ENCODE peak calls at places on chromosomes 7 and 10, in five cellular contexts. One of them, this sample, is unnamed.

GRCh38 chr10:116866987-116867595 is 17.8 kb downstream of the ENO4 start:
- DNase-seq in iPS DF 19.7: no peak
- DNase-seq in SJCRH30: no peak
- DNase-seq in activated T-cell treated with anti-CD3 and anti-CD28 coated beads for 48 hours: no peak
- DNase-seq in stimulated activated CD4-positive, alpha-beta T cell treated with anti-CD3 and anti-CD28 coated beads, Interleukin-4, amount 100 ng/mL, for 48 hours: no peak
- DNase-seq in this sample: no peak

GRCh38 chr10:119055472-119055871 is 25.1 kb downstream of the EIF3A start:
- DNase-seq in iPS DF 19.7: no peak
- DNase-seq in SJCRH30: no peak
- DNase-seq in activated T-cell treated with anti-CD3 and anti-CD28 coated beads for 48 hours: no peak
- DNase-seq in stimulated activated CD4-positive, alpha-beta T cell treated with anti-CD3 and anti-CD28 coated beads, Interleukin-4, amount 100 ng/mL, for 48 hours: no peak
- DNase-seq in this sample: no peak

GRCh38 chr7:139108256-139109187 is 998 bp downstream of the ZC3HAV1 start:
- DNase-seq in iPS DF 19.7: no peak
- DNase-seq in SJCRH30: peak
- DNase-seq in activated T-cell treated with anti-CD3 and anti-CD28 coated beads for 48 hours: no peak
- DNase-seq in stimulated activated CD4-positive, alpha-beta T cell treated with anti-CD3 and anti-CD28 coated beads, Interleukin-4, amount 100 ng/mL, for 48 hours: no peak
- DNase-seq in this sample: peak

GRCh38 chr7:110698576-110698975 is 392.4 kb upstream of the LRRN3 start:
- DNase-seq in iPS DF 19.7: no peak
- DNase-seq in SJCRH30: no peak
- DNase-seq in activated T-cell treated with anti-CD3 and anti-CD28 coated beads for 48 hours: no peak
- DNase-seq in stimulated activated CD4-positive, alpha-beta T cell treated with anti-CD3 and anti-CD28 coated beads, Interleukin-4, amount 100 ng/mL, for 48 hours: no peak
- DNase-seq in this sample: no peak

GRCh38 chr10:16011548-16011947 is 151.2 kb upstream of the MINDY3 start:
- DNase-seq in iPS DF 19.7: no peak
- DNase-seq in SJCRH30: no peak
- DNase-seq in activated T-cell treated with anti-CD3 and anti-CD28 coated beads for 48 hours: no peak
- DNase-seq in stimulated activated CD4-positive, alpha-beta T cell treated with anti-CD3 and anti-CD28 coated beads, Interleukin-4, amount 100 ng/mL, for 48 hours: no peak
- DNase-seq in this sample: no peak

GRCh38 chr7:117273325-117274292 is 49.2 kb downstream of the WNT2 start:
- DNase-seq in iPS DF 19.7: no peak
- DNase-seq in SJCRH30: no peak
- DNase-seq in activated T-cell treated with anti-CD3 and anti-CD28 coated beads for 48 hours: no peak
- DNase-seq in stimulated activated CD4-positive, alpha-beta T cell treated with anti-CD3 and anti-CD28 coated beads, Interleukin-4, amount 100 ng/mL, for 48 hours: no peak
- DNase-seq in this sample: no peak

GRCh38 chr10:23343591-23344225 is 889 bp downstream of the C10orf67 start:
- DNase-seq in iPS DF 19.7: no peak
- DNase-seq in SJCRH30: no peak
- DNase-seq in activated T-cell treated with anti-CD3 and anti-CD28 coated beads for 48 hours: peak
- DNase-seq in stimulated activated CD4-positive, alpha-beta T cell treated with anti-CD3 and anti-CD28 coated beads, Interleukin-4, amount 100 ng/mL, for 48 hours: peak
- DNase-seq in this sample: no peak

GRCh38 chr10:97759157-97759980 is 12.4 kb downstream of the SFRP5 start:
- DNase-seq in iPS DF 19.7: no peak
- DNase-seq in SJCRH30: peak
- DNase-seq in activated T-cell treated with anti-CD3 and anti-CD28 coated beads for 48 hours: peak
- DNase-seq in stimulated activated CD4-positive, alpha-beta T cell treated with anti-CD3 and anti-CD28 coated beads, Interleukin-4, amount 100 ng/mL, for 48 hours: peak
- DNase-seq in this sample: peak

GRCh38 chr7:50658696-50659095 is 93.5 kb upstream of the DDC start:
- DNase-seq in iPS DF 19.7: no peak
- DNase-seq in SJCRH30: no peak
- DNase-seq in activated T-cell treated with anti-CD3 and anti-CD28 coated beads for 48 hours: no peak
- DNase-seq in stimulated activated CD4-positive, alpha-beta T cell treated with anti-CD3 and anti-CD28 coated beads, Interleukin-4, amount 100 ng/mL, for 48 hours: no peak
- DNase-seq in this sample: no peak

GRCh38 chr10:116237260-116237659 is 35.7 kb downstream of the GFRA1 start:
- DNase-seq in iPS DF 19.7: no peak
- DNase-seq in SJCRH30: no peak
- DNase-seq in activated T-cell treated with anti-CD3 and anti-CD28 coated beads for 48 hours: no peak
- DNase-seq in stimulated activated CD4-positive, alpha-beta T cell treated with anti-CD3 and anti-CD28 coated beads, Interleukin-4, amount 100 ng/mL, for 48 hours: no peak
- DNase-seq in this sample: no peak

GRCh38 chr10:70575874-70576802 is 26.4 kb downstream of the PRF1 start:
- DNase-seq in iPS DF 19.7: no peak
- DNase-seq in SJCRH30: peak
- DNase-seq in activated T-cell treated with anti-CD3 and anti-CD28 coated beads for 48 hours: no peak
- DNase-seq in stimulated activated CD4-positive, alpha-beta T cell treated with anti-CD3 and anti-CD28 coated beads, Interleukin-4, amount 100 ng/mL, for 48 hours: no peak
- DNase-seq in this sample: peak

GRCh38 chr7:159036916-159037605 is 107.6 kb downstream of the VIPR2 start:
- DNase-seq in iPS DF 19.7: no peak
- DNase-seq in SJCRH30: no peak
- DNase-seq in activated T-cell treated with anti-CD3 and anti-CD28 coated beads for 48 hours: no peak
- DNase-seq in stimulated activated CD4-positive, alpha-beta T cell treated with anti-CD3 and anti-CD28 coated beads, Interleukin-4, amount 100 ng/mL, for 48 hours: no peak
- DNase-seq in this sample: no peak

GRCh38 chr7:94510582-94511456 is 1.2 kb downstream of the CASD1 start:
- DNase-seq in iPS DF 19.7: no peak
- DNase-seq in SJCRH30: peak
- DNase-seq in activated T-cell treated with anti-CD3 and anti-CD28 coated beads for 48 hours: peak
- DNase-seq in stimulated activated CD4-positive, alpha-beta T cell treated with anti-CD3 and anti-CD28 coated beads, Interleukin-4, amount 100 ng/mL, for 48 hours: peak
- DNase-seq in this sample: peak

GRCh38 chr10:59907918-59908807 is 1.8 kb upstream of the CCDC6 start:
- DNase-seq in iPS DF 19.7: peak
- DNase-seq in SJCRH30: peak
- DNase-seq in activated T-cell treated with anti-CD3 and anti-CD28 coated beads for 48 hours: peak
- DNase-seq in stimulated activated CD4-positive, alpha-beta T cell treated with anti-CD3 and anti-CD28 coated beads, Interleukin-4, amount 100 ng/mL, for 48 hours: peak
- DNase-seq in this sample: peak

GRCh38 chr10:10687751-10688150 is 329.9 kb upstream of the CELF2 start:
- DNase-seq in iPS DF 19.7: no peak
- DNase-seq in SJCRH30: no peak
- DNase-seq in activated T-cell treated with anti-CD3 and anti-CD28 coated beads for 48 hours: no peak
- DNase-seq in stimulated activated CD4-positive, alpha-beta T cell treated with anti-CD3 and anti-CD28 coated beads, Interleukin-4, amount 100 ng/mL, for 48 hours: no peak
- DNase-seq in this sample: no peak

GRCh38 chr10:3757638-3758490 is 27.1 kb downstream of the KLF6 start:
- DNase-seq in iPS DF 19.7: no peak
- DNase-seq in SJCRH30: no peak
- DNase-seq in activated T-cell treated with anti-CD3 and anti-CD28 coated beads for 48 hours: peak
- DNase-seq in stimulated activated CD4-positive, alpha-beta T cell treated with anti-CD3 and anti-CD28 coated beads, Interleukin-4, amount 100 ng/mL, for 48 hours: peak
- DNase-seq in this sample: peak

GRCh38 chr10:23918839-23919238 is 290.1 kb upstream of the KIAA1217 start:
- DNase-seq in iPS DF 19.7: peak
- DNase-seq in SJCRH30: peak
- DNase-seq in activated T-cell treated with anti-CD3 and anti-CD28 coated beads for 48 hours: no peak
- DNase-seq in stimulated activated CD4-positive, alpha-beta T cell treated with anti-CD3 and anti-CD28 coated beads, Interleukin-4, amount 100 ng/mL, for 48 hours: no peak
- DNase-seq in this sample: no peak

GRCh38 chr10:8967004-8967530 is 912.6 kb downstream of the GATA3 start:
- DNase-seq in iPS DF 19.7: no peak
- DNase-seq in SJCRH30: no peak
- DNase-seq in activated T-cell treated with anti-CD3 and anti-CD28 coated beads for 48 hours: no peak
- DNase-seq in stimulated activated CD4-positive, alpha-beta T cell treated with anti-CD3 and anti-CD28 coated beads, Interleukin-4, amount 100 ng/mL, for 48 hours: no peak
- DNase-seq in this sample: no peak

GRCh38 chr7:5452937-5453540 is 29.4 kb upstream of the TNRC18 start:
- DNase-seq in iPS DF 19.7: no peak
- DNase-seq in SJCRH30: peak
- DNase-seq in activated T-cell treated with anti-CD3 and anti-CD28 coated beads for 48 hours: no peak
- DNase-seq in stimulated activated CD4-positive, alpha-beta T cell treated with anti-CD3 and anti-CD28 coated beads, Interleukin-4, amount 100 ng/mL, for 48 hours: no peak
- DNase-seq in this sample: no peak

GRCh38 chr10:96842896-96843723 is 11.0 kb downstream of the LCOR start:
- DNase-seq in iPS DF 19.7: no peak
- DNase-seq in SJCRH30: no peak
- DNase-seq in activated T-cell treated with anti-CD3 and anti-CD28 coated beads for 48 hours: no peak
- DNase-seq in stimulated activated CD4-positive, alpha-beta T cell treated with anti-CD3 and anti-CD28 coated beads, Interleukin-4, amount 100 ng/mL, for 48 hours: no peak
- DNase-seq in this sample: no peak

GRCh38 chr10:29957887-29958330 is 101.5 kb downstream of the JCAD start:
- DNase-seq in iPS DF 19.7: no peak
- DNase-seq in SJCRH30: peak
- DNase-seq in activated T-cell treated with anti-CD3 and anti-CD28 coated beads for 48 hours: no peak
- DNase-seq in stimulated activated CD4-positive, alpha-beta T cell treated with anti-CD3 and anti-CD28 coated beads, Interleukin-4, amount 100 ng/mL, for 48 hours: no peak
- DNase-seq in this sample: no peak

GRCh38 chr10:93912443-93912842 is 18.7 kb downstream of the SLC35G1 start:
- DNase-seq in iPS DF 19.7: no peak
- DNase-seq in SJCRH30: no peak
- DNase-seq in activated T-cell treated with anti-CD3 and anti-CD28 coated beads for 48 hours: no peak
- DNase-seq in stimulated activated CD4-positive, alpha-beta T cell treated with anti-CD3 and anti-CD28 coated beads, Interleukin-4, amount 100 ng/mL, for 48 hours: no peak
- DNase-seq in this sample: no peak

GRCh38 chr7:93115796-93116195 is 2.0 kb downstream of the SAMD9 start:
- DNase-seq in iPS DF 19.7: no peak
- DNase-seq in SJCRH30: no peak
- DNase-seq in activated T-cell treated with anti-CD3 and anti-CD28 coated beads for 48 hours: peak
- DNase-seq in stimulated activated CD4-positive, alpha-beta T cell treated with anti-CD3 and anti-CD28 coated beads, Interleukin-4, amount 100 ng/mL, for 48 hours: no peak
- DNase-seq in this sample: no peak

GRCh38 chr10:131694963-131695813 is 205.6 kb upstream of the PPP2R2D start:
- DNase-seq in iPS DF 19.7: no peak
- DNase-seq in SJCRH30: no peak
- DNase-seq in activated T-cell treated with anti-CD3 and anti-CD28 coated beads for 48 hours: no peak
- DNase-seq in stimulated activated CD4-positive, alpha-beta T cell treated with anti-CD3 and anti-CD28 coated beads, Interleukin-4, amount 100 ng/mL, for 48 hours: no peak
- DNase-seq in this sample: no peak

GRCh38 chr10:122986340-122986739 is 6.1 kb downstream of the PSTK start:
- DNase-seq in iPS DF 19.7: no peak
- DNase-seq in SJCRH30: no peak
- DNase-seq in activated T-cell treated with anti-CD3 and anti-CD28 coated beads for 48 hours: no peak
- DNase-seq in stimulated activated CD4-positive, alpha-beta T cell treated with anti-CD3 and anti-CD28 coated beads, Interleukin-4, amount 100 ng/mL, for 48 hours: no peak
- DNase-seq in this sample: no peak

GRCh38 chr10:76357726-76358125 is 926.3 kb downstream of the LRMDA start:
- DNase-seq in iPS DF 19.7: no peak
- DNase-seq in SJCRH30: no peak
- DNase-seq in activated T-cell treated with anti-CD3 and anti-CD28 coated beads for 48 hours: no peak
- DNase-seq in stimulated activated CD4-positive, alpha-beta T cell treated with anti-CD3 and anti-CD28 coated beads, Interleukin-4, amount 100 ng/mL, for 48 hours: no peak
- DNase-seq in this sample: no peak

GRCh38 chr7:2980406-2981102 is 63.1 kb downstream of the CARD11 start:
- DNase-seq in iPS DF 19.7: no peak
- DNase-seq in SJCRH30: no peak
- DNase-seq in activated T-cell treated with anti-CD3 and anti-CD28 coated beads for 48 hours: no peak
- DNase-seq in stimulated activated CD4-positive, alpha-beta T cell treated with anti-CD3 and anti-CD28 coated beads, Interleukin-4, amount 100 ng/mL, for 48 hours: no peak
- DNase-seq in this sample: peak

GRCh38 chr10:111511751-111512150 is 434.9 kb downstream of the ADRA2A start:
- DNase-seq in iPS DF 19.7: peak
- DNase-seq in SJCRH30: no peak
- DNase-seq in activated T-cell treated with anti-CD3 and anti-CD28 coated beads for 48 hours: no peak
- DNase-seq in stimulated activated CD4-positive, alpha-beta T cell treated with anti-CD3 and anti-CD28 coated beads, Interleukin-4, amount 100 ng/mL, for 48 hours: no peak
- DNase-seq in this sample: no peak

GRCh38 chr10:58089739-58090138 is 178.0 kb downstream of the IPMK start:
- DNase-seq in iPS DF 19.7: no peak
- DNase-seq in SJCRH30: no peak
- DNase-seq in activated T-cell treated with anti-CD3 and anti-CD28 coated beads for 48 hours: no peak
- DNase-seq in stimulated activated CD4-positive, alpha-beta T cell treated with anti-CD3 and anti-CD28 coated beads, Interleukin-4, amount 100 ng/mL, for 48 hours: no peak
- DNase-seq in this sample: no peak

GRCh38 chr10:43202224-43202656 is 64.0 kb downstream of the CSGALNACT2 start:
- DNase-seq in iPS DF 19.7: no peak
- DNase-seq in SJCRH30: no peak
- DNase-seq in activated T-cell treated with anti-CD3 and anti-CD28 coated beads for 48 hours: peak
- DNase-seq in stimulated activated CD4-positive, alpha-beta T cell treated with anti-CD3 and anti-CD28 coated beads, Interleukin-4, amount 100 ng/mL, for 48 hours: peak
- DNase-seq in this sample: peak